ENCODE peak calls at places on chromosomes 4 and X, in eight cellular contexts. I is heart left ventricle; W is suprapubic skin; G is ovary; Q is psoas muscle; S is left lung; T is kidney epithelial cell; A is effector memory CD4-positive, alpha-beta T cell. R is an unnamed sample.

GRCh38 chr4:76708986-76709385 is 189.0 kb downstream of the SOWAHB start:
- DNase-seq in I (no peak), W (no peak), G (no peak), Q (no peak), S (no peak), T (no peak), A (no peak), R (no peak)

GRCh38 chrX:5306654-5307121 is 922.0 kb downstream of the NLGN4X start:
- DNase-seq in I (no peak), W (no peak), G (no peak), Q (no peak), S (no peak), T (no peak), A (no peak), R (no peak)

GRCh38 chrX:16268206-16268605 is 100.9 kb downstream of the MAGEB17 start:
- DNase-seq in I (no peak), W (no peak), G (no peak), Q (no peak), S (no peak), T (no peak), A (no peak), R (no peak)

GRCh38 chr4:7192252-7193039 is at the start of gene SORCS2:
- DNase-seq in I (peak), W (no peak), G (peak), Q (peak), S (peak), T (no peak), A (no peak), R (no peak)

GRCh38 chr4:150363721-150364688 is 217.9 kb upstream of the MAB21L2 start:
- DNase-seq in I (no peak), W (no peak), G (no peak), Q (no peak), S (no peak), T (no peak), A (no peak), R (no peak)

GRCh38 chrX:56758456-56758855 is 29.4 kb downstream of the NBDY start:
- DNase-seq in I (no peak), W (no peak), G (no peak), Q (no peak), S (no peak), T (no peak), A (no peak), R (no peak)

GRCh38 chr4:151459380-151459779 is 50.4 kb downstream of the FHIP1A start:
- DNase-seq in I (no peak), W (no peak), G (no peak), Q (no peak), S (no peak), T (no peak), A (no peak), R (no peak)

GRCh38 chr4:14345356-14345775 is 656.9 kb upstream of the CPEB2 start:
- DNase-seq in I (no peak), W (no peak), G (no peak), Q (no peak), S (no peak), T (peak), A (no peak), R (no peak)

GRCh38 chr4:172173206-172173605 is 360.0 kb downstream of the GALNTL6 start:
- DNase-seq in I (no peak), W (no peak), G (no peak), Q (no peak), S (no peak), T (no peak), A (no peak), R (no peak)

GRCh38 chr4:128600410-128600809 is 209.1 kb upstream of the JADE1 start:
- DNase-seq in I (no peak), W (no peak), G (peak), Q (no peak), S (no peak), T (no peak), A (no peak), R (no peak)
- H3K4me3 ChIP-seq in I (no peak), W (no peak), G (no peak), Q (no peak), S (no peak), T (no peak), A (no peak), R (no peak)

GRCh38 chr4:123443401-123444297 is 47.1 kb downstream of the SPRY1 start:
- DNase-seq in I (no peak), W (no peak), G (no peak), Q (no peak), S (no peak), T (no peak), A (no peak), R (no peak)
- H3K4me3 ChIP-seq in I (no peak), W (no peak), G (no peak), Q (peak), S (no peak), T (no peak), A (no peak), R (no peak)

DNA sequence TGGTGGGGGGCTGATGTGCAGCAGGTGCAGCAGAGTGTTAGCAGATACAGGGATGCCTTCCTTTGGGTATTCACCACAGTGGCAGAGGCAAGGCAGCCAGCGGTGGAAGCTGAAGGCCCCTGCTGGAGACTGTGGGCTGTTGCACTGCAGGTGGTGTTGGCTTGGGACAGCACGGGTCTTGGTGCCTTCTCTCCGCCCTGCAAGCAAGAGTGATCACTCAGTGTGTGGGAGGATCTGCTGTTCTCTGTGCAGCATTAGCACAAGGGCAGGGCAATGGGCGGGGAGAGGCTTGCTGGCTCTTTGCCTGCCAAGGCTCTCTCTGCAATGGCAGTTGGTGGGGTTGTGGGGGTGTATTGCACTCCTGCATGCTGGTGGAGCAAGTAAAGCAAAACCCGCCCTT is 821.0 kb upstream of the GRIA3 start:
- DNase-seq in I (no peak), W (no peak), G (no peak), Q (no peak), S (no peak), T (no peak), A (no peak), R (no peak)
- H3K4me3 ChIP-seq in I (no peak), W (no peak), G (no peak), Q (no peak), S (no peak), T (no peak), A (no peak), R (no peak)

GRCh38 chr4:183987987-183988392 is 82.9 kb downstream of the STOX2 start:
- DNase-seq in I (peak), W (no peak), G (peak), Q (peak), S (no peak), T (peak), A (no peak), R (no peak)
- H3K4me3 ChIP-seq in I (peak), W (peak), G (peak), Q (peak), S (peak), T (peak), A (no peak), R (no peak)

DNA sequence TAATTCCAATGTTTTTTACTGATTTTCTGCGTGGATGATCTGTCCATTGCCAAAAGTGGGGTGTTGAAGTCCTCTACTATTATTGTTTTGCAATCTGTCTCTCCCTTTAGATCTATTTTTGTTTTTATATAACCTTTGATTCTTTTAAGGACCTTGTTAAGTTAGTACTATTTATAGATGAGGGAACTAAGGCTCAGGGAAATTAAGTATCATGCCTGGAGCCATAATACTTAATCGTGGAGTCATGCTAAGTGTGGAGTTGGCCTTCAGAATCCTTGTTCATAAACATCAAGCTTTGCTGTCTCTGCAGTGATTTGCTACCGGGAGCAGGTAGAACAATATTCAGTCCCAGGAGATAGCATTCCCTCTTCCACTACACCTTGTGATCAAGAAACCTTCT is 31.0 kb downstream of the SGMS2 start:
- DNase-seq in I (no peak), W (no peak), G (no peak), Q (no peak), S (no peak), T (no peak), A (no peak), R (no peak)
- H3K4me3 ChIP-seq in I (no peak), W (no peak), G (no peak), Q (no peak), S (no peak), T (no peak), A (no peak), R (no peak)

DNA sequence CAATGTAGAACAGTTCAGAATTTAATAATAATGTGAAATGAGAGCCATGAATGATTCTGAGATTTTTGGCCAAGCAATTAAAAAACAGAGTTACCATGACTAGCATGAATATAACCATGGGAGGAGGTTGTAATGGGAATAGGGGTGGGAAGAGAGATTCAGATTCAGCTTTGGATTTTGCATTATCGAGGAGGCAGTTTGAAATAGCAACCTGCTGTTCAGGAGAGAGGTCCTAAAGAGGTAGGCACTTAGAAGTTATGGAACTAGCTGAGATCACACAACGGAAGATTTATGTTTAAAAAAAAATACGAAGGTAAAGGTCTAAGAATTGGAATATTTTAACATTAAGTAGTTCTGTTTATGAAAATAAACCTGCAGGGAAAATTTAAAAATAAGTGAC is 124.4 kb upstream of the TECRL start:
- DNase-seq in I (no peak), W (no peak), G (no peak), Q (no peak), S (no peak), T (no peak), A (no peak), R (no peak)
- H3K4me3 ChIP-seq in I (no peak), W (no peak), G (no peak), Q (no peak), S (no peak), T (no peak), A (no peak), R (no peak)

GRCh38 chrX:12142661-12143060 is 4.4 kb downstream of the FRMPD4 start:
- DNase-seq in I (no peak), W (no peak), G (no peak), Q (no peak), S (no peak), T (no peak), A (no peak), R (no peak)

GRCh38 chrX:12138366-12139313 is at the start of gene FRMPD4:
- DNase-seq in I (peak), W (no peak), G (no peak), Q (no peak), S (no peak), T (no peak), A (no peak), R (no peak)

GRCh38 chrX:12141511-12141910 is 3.2 kb downstream of the FRMPD4 start:
- DNase-seq in I (no peak), W (no peak), G (no peak), Q (no peak), S (no peak), T (no peak), A (no peak), R (no peak)

GRCh38 chrX:12139934-12140611 is 1.8 kb downstream of the FRMPD4 start:
- DNase-seq in I (no peak), W (no peak), G (no peak), Q (no peak), S (no peak), T (no peak), A (no peak), R (no peak)

DNA sequence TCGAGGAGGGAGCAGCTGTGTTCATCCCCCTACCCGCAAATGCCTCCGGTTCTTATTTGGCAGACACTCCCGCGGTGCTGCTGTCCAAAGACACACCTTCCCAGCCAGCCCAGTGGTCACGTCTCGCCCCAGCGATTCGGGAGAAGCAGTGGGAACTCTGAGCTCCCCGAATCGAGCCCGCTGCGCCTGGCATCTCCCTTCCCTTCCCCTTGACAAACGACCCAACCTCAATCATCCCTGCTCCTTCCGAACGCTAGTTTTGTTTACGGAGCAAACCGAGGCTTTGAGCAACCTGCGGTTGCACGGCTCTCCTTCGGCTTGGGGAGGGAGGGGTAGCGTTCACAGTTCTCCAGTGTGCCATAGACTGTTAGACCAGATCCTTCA is 299 bp upstream of the FRMPD4 start:
- DNase-seq in I (no peak), W (no peak), G (no peak), Q (no peak), S (no peak), T (no peak), A (no peak), R (no peak)
- H3K4me3 ChIP-seq in I (peak), W (peak), G (peak), Q (peak), S (peak), T (peak), A (no peak), R (no peak)

DNA sequence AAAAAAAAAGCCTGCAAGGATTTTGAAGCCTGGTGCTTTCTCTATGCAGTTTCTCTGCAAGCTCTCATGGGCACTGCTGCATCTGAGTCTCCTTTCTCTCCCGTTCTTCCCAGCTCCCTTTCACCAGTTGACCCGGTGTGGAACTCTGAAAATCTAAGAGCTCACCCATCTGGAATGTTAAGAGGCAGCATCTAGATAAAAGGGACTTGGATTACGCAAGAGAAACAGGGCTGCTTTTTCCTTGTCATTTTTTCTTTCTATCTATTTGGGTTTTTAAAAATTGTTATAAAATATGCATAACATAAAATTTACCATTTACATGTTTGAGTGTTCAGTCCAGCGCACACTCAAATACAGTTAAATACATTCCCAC is 95.2 kb upstream of the RPS6KA3 start:
- DNase-seq in I (no peak), W (no peak), G (no peak), Q (no peak), S (no peak), T (peak), A (no peak), R (peak)
- H3K4me3 ChIP-seq in I (no peak), W (no peak), G (no peak), Q (peak), S (no peak), T (no peak), A (no peak), R (peak)

GRCh38 chr4:681736-682451 is 7.1 kb downstream of the SLC49A3 start:
- DNase-seq in I (peak), W (peak), G (no peak), Q (peak), S (peak), T (no peak), A (peak), R (no peak)

GRCh38 chr4:680091-680490 is 5.7 kb downstream of the MYL5 start:
- DNase-seq in I (peak), W (no peak), G (no peak), Q (peak), S (peak), T (no peak), A (no peak), R (no peak)

GRCh38 chr4:679571-680083 is 5.3 kb downstream of the MYL5 start:
- DNase-seq in I (peak), W (no peak), G (no peak), Q (peak), S (no peak), T (no peak), A (no peak), R (no peak)

GRCh38 chr4:680565-680930 is 6.2 kb downstream of the MYL5 start:
- DNase-seq in I (peak), W (peak), G (no peak), Q (peak), S (peak), T (no peak), A (no peak), R (no peak)

GRCh38 chr4:680931-681645 is 6.7 kb downstream of the MYL5 start:
- DNase-seq in I (peak), W (peak), G (no peak), Q (peak), S (peak), T (no peak), A (peak), R (no peak)
- H3K4me3 ChIP-seq in I (peak), W (peak), G (peak), Q (peak), S (peak), T (peak), A (peak), R (no peak)

DNA sequence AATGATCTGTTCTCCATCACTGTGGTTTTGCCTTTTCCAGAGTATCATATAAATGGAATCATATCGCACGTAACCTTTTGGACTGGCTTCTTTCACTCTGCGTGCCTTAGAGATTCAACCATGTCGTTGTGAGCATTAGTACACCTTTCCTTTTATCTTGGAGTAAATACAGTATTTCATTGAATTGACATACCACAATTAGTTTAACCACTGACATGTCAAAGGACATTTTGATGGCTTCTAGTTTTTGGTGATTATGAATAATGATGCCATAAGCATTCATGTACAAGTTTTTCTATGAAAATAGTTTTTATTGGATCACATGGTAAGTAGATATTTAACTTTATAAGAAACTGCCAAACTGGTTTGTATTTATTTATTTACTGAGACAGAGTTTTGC is 35.2 kb downstream of the DDX3X start:
- DNase-seq in I (no peak), W (no peak), G (no peak), Q (no peak), S (no peak), T (no peak), A (no peak), R (no peak)
- H3K4me3 ChIP-seq in I (no peak), W (no peak), G (no peak), Q (no peak), S (no peak), T (no peak), A (no peak), R (no peak)

R was measured in SK-N-MC.